ENCODE peak calls at places on chromosomes 6 and 20, in six cellular contexts. N, Q, G, D, X and U are unnamed samples. For H3K27me3, the result is how much of the 10 kb centered on the place peaks cover.

GRCh38 chr6:108690326-108691000 is 129.7 kb downstream of the FOXO3 start:
- DNase-seq in Q (no peak), X (no peak), N (no peak), D (no peak), G (no peak), U (no peak)

GRCh38 chr20:20228351-20228750 is 139.6 kb upstream of the INSM1 start:
- DNase-seq in G (no peak), N (no peak), D (no peak), Q (no peak), X (no peak), U (no peak)

GRCh38 chr6:147099974-147100373 is 104.2 kb upstream of the STXBP5 start:
- DNase-seq in N (no peak), Q (no peak), G (peak), D (no peak), X (no peak), U (no peak)

GRCh38 chr20:51529027-51529749 is 13.3 kb downstream of the NFATC2 start:
- DNase-seq in Q (no peak), X (no peak), D (no peak), N (peak), G (no peak), U (no peak)

GRCh38 chr20:5474646-5475550 is 158.1 kb upstream of the PROKR2 start:
- DNase-seq in D (no peak), Q (no peak), G (no peak), N (no peak), X (no peak), U (peak)

GRCh38 chr20:32050851-32051556 is 1.0 kb upstream of the HCK start:
- DNase-seq in N (no peak), D (no peak), X (peak), G (no peak), Q (peak), U (peak)

GRCh38 chr6:135576055-135576454 is 78.5 kb upstream of the AHI1 start:
- DNase-seq in Q (no peak), G (no peak), X (no peak), N (no peak), D (no peak), U (no peak)

GRCh38 chr6:30724906-30725667 is 4.9 kb downstream of the TUBB start:
- DNase-seq in N (no peak), Q (no peak), X (no peak), D (no peak), G (no peak), U (no peak)

GRCh38 chr6:41740366-41741162 is 5.2 kb upstream of the TFEB start:
- DNase-seq in X (no peak), G (no peak), N (no peak), Q (no peak), D (no peak), U (no peak)

GRCh38 chr20:24987873-24988835 is 4.4 kb downstream of the APMAP start:
- DNase-seq in D (no peak), G (no peak), X (no peak), N (no peak), Q (peak), U (no peak)

GRCh38 chr6:136365781-136366354 is 76.2 kb upstream of the BCLAF1 start:
- DNase-seq in N (peak), D (no peak), X (peak), Q (no peak), G (no peak), U (no peak)

GRCh38 chr6:107956586-107957164 is 1.3 kb downstream of the SEC63 start:
- DNase-seq in D (no peak), G (no peak), N (no peak), Q (no peak), X (no peak), U (no peak)

GRCh38 chr6:149961728-149962425 is 1.9 kb upstream of the ULBP1 start:
- DNase-seq in G (no peak), N (peak), X (no peak), D (no peak), Q (peak), U (no peak)

GRCh38 chr6:139066080-139066479 is 37.5 kb downstream of the ABRACL start:
- DNase-seq in G (no peak), X (no peak), N (no peak), D (no peak), Q (no peak), U (no peak)
- H3K27me3 ChIP-seq in G (under half), X (under half), N (under half), D (under half), Q (under half), U (under half)

DNA sequence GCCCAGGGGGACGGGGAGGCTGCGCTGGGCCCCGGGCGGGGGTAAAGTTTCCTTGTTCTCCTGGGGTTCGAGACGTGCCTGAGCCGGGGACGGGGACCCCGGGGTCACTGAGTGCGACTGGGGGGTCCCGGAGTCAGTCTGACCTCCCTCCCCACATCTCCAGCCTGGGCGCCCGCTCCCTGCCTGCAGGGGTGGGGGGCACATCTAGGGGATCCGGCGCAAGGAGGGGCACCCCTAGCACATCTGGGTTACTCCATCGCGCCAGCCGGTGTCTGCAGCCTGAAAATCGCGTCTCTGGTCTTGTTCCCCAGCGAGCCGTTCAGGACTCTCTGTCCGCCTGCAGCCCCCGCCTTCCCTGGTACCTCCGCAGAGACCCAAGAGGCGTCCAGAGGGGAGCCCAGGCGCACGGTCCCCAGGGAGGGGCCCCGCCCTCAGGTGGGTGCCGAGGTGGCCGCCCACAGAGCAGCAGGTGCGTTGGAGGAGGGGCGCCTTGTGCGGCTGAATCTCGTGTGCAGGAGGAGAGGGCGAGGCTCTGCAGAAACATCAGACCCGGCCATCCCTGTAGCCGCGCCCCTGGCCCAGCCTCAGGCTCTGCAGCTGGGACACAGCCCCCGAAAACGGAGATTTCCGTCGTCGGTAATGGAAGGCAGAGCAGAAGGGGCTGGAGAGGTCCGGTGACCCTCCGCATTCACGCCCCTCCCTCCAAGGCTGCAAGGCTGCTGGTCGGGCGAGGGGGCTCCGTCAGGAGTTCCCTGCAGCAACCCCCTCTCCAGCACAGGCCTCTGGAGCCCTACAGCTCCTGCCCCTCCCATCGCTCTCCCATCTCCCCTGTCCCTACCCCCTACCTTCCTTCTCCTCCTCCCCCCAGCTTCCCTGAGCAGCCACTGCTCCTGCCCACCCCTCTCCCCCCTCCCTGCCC is 617 bp upstream of the CHRNA4 start:
- DNase-seq in N (no peak), Q (peak), D (no peak), X (no peak), G (no peak), U (no peak)
- H3K27me3 ChIP-seq in N (under half), Q (under half), D (under half), X (under half), G (under half), U (under half)

GRCh38 chr6:90297124-90297865 is 652 bp upstream of the BACH2 start:
- DNase-seq in N (no peak), Q (peak), D (no peak), G (no peak), X (no peak), U (no peak)
- H3K27me3 ChIP-seq in N (under half), Q (under half), D (under half), G (under half), X (under half), U (under half)

DNA sequence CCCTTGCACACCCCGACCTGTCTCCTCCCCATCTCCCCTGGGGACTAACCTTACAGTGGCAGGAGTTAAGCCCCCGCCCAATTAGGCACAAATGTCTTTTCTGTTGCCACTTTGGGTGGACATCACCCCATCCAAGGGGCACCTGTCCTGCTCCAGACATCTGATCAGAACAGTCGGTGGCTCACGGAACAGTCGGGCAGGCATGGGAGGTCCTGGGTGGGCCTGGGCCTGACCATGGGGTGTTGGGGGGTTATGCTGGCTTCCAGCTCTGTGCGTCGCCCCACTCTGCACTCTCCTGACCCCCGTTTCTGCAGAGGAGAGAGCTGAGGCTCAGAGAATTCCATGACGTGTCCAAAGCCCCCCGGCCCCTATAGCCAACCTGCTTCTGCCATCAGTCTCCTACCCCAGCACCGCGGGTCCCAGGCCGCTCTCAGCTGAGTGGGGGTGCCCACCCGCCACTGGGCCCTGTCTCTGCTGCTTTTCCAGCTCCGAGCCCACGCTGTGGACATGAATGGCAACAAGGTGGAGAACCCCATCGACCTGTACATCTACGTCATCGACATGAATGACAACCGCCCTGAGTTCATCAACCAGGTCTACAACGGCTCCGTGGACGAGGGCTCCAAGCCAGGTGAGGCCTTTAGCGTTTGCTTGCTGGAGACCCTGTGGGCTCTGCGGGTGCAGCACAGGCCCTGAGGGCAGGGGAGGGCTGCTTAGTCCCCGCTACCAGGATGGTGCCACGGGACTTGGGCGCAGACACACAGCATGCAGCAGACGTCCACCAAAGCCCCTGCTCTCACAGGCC is 213.2 kb downstream of the TAF4 start:
- DNase-seq in D (no peak), N (no peak), Q (no peak), X (no peak), G (no peak), U (no peak)
- H3K27me3 ChIP-seq in D (under half), N (under half), Q (under half), X (under half), G (under half), U (under half)